ENCODE peak calls at places on chromosomes 3 and 15, in five cellular contexts. C, N, H, Q and M are unnamed samples.

GRCh38 chr3:194870394-194871110 is 184.9 kb downstream of the FAM43A start:
- DNase-seq in N (no peak), Q (no peak), C (no peak), H (peak), M (no peak)

GRCh38 chr3:185824051-185824466 is 783 bp downstream of the IGF2BP2 start:
- DNase-seq in H (no peak), Q (peak), N (peak), C (no peak), M (peak)

GRCh38 chr15:96047255-96047931 is 283.1 kb upstream of the NR2F2 start:
- DNase-seq in Q (no peak), N (peak), H (peak), C (no peak), M (no peak)

GRCh38 chr3:136036306-136036705 is 70.8 kb downstream of the PPP2R3A start:
- DNase-seq in Q (no peak), H (no peak), N (no peak), C (no peak), M (no peak)

GRCh38 chr3:27960133-27960532 is 238.0 kb upstream of the EOMES start:
- DNase-seq in Q (no peak), N (no peak), H (peak), C (no peak), M (no peak)

GRCh38 chr3:12280333-12280732 is 8.5 kb upstream of the PPARG start:
- DNase-seq in C (no peak), Q (no peak), N (no peak), H (no peak), M (no peak)

GRCh38 chr3:112007641-112008040 is 8.9 kb downstream of the TAGLN3 start:
- DNase-seq in C (no peak), N (no peak), Q (no peak), H (no peak), M (no peak)

GRCh38 chr3:122350814-122351418 is 25.9 kb downstream of the CSTA start:
- DNase-seq in Q (no peak), H (peak), C (no peak), N (no peak), M (no peak)

GRCh38 chr3:1824359-1824758 is 274.3 kb upstream of the CNTN4 start:
- DNase-seq in Q (no peak), C (no peak), H (no peak), N (no peak), M (no peak)

GRCh38 chr3:152620395-152620794 is 214.5 kb upstream of the P2RY1 start:
- DNase-seq in N (no peak), C (no peak), H (no peak), Q (no peak), M (no peak)

GRCh38 chr3:32421185-32421584 is 29.5 kb downstream of the CMTM7 start:
- DNase-seq in N (no peak), C (no peak), H (no peak), Q (no peak), M (no peak)

GRCh38 chr3:113626513-113627371 is 69.7 kb downstream of the USF3 start:
- DNase-seq in N (peak), H (peak), Q (peak), C (no peak), M (peak)

GRCh38 chr3:107218864-107219269 is 158.4 kb upstream of the CCDC54 start:
- DNase-seq in H (no peak), Q (no peak), N (no peak), C (no peak), M (no peak)